ENCODE peak calls at places on chromosomes 7 and 10, in seven cellular contexts. Z is RWPE1; J is Calu3; D is neural crest cell; E is activated effector memory CD4-positive, alpha-beta T cell treated with Interleukin-2 at 50 U/mL for 16 hours; I is activated naive CD4-positive, alpha-beta T cell; X is memory B cell. G is an unnamed sample.

GRCh38 chr10:11667756-11668155 is 56.3 kb upstream of the USP6NL start:
- DNase-seq in Z (no peak), J (no peak), D (no peak), E (no peak), I (no peak), X (no peak), G (no peak)

GRCh38 chr7:137545059-137545730 is 201.7 kb upstream of the PTN start:
- DNase-seq in Z (no peak), J (no peak), D (no peak), E (no peak), I (no peak), X (no peak), G (no peak)

GRCh38 chr10:120963053-120963533 is 111.9 kb downstream of the WDR11 start:
- DNase-seq in Z (peak; percentile 53), J (no peak), D (no peak), E (no peak), I (no peak), X (no peak), G (no peak)

GRCh38 chr10:31927597-31928530 is 767 bp downstream of the ARHGAP12 start:
- DNase-seq in Z (no peak), J (peak; percentile 46), D (peak; percentile 33), E (peak; percentile 49), I (peak; percentile 10), X (peak; percentile 20), G (peak; percentile 54)

GRCh38 chr10:113347508-113347907 is 205.3 kb upstream of the HABP2 start:
- DNase-seq in Z (no peak), J (no peak), D (no peak), E (no peak), I (no peak), X (no peak), G (no peak)

GRCh38 chr10:78042752-78043104 is 9.1 kb downstream of the RPS24 start:
- DNase-seq in Z (no peak), J (no peak), D (no peak), E (no peak), I (no peak), X (no peak), G (no peak)

GRCh38 chr10:23310443-23310842 is 34.2 kb downstream of the C10orf67 start:
- DNase-seq in Z (no peak), J (no peak), D (no peak), E (no peak), I (no peak), X (no peak), G (no peak)

GRCh38 chr10:32577448-32577847 is 131.5 kb downstream of the CCDC7 start:
- DNase-seq in Z (no peak), J (no peak), D (no peak), E (no peak), I (no peak), X (no peak), G (no peak)

GRCh38 chr7:71409550-71410157 is 277.7 kb downstream of the GALNT17 start:
- DNase-seq in Z (no peak), J (no peak), D (no peak), E (no peak), I (no peak), X (no peak), G (no peak)

GRCh38 chr10:85284778-85285397 is 956.5 kb downstream of the CCSER2 start:
- DNase-seq in Z (no peak), J (no peak), D (no peak), E (no peak), I (no peak), X (no peak), G (no peak)

GRCh38 chr7:23628370-23628769 is 31.2 kb downstream of the CCDC126 start:
- DNase-seq in Z (no peak), J (no peak), D (no peak), E (no peak), I (no peak), X (no peak), G (no peak)

GRCh38 chr7:81669476-81670105 is 100.3 kb downstream of the HGF start:
- DNase-seq in Z (no peak), J (no peak), D (no peak), E (no peak), I (no peak), X (no peak), G (no peak)

GRCh38 chr7:129090307-129090907 is 35.5 kb upstream of the TNPO3 start:
- DNase-seq in Z (no peak), J (no peak), D (no peak), E (no peak), I (no peak), X (no peak), G (no peak)

GRCh38 chr10:120076966-120077706 is 184.6 kb downstream of the SEC23IP start:
- DNase-seq in Z (no peak), J (no peak), D (no peak), E (no peak), I (no peak), X (no peak), G (no peak)

GRCh38 chr7:137360087-137360679 is 16.6 kb upstream of the PTN start:
- DNase-seq in Z (no peak), J (no peak), D (no peak), E (no peak), I (no peak), X (no peak), G (no peak)

GRCh38 chr10:127916826-127917225 is 9.9 kb downstream of the PTPRE start:
- DNase-seq in Z (no peak), J (no peak), D (no peak), E (no peak), I (no peak), X (no peak), G (no peak)

GRCh38 chr7:112400141-112400540 is 50.1 kb upstream of the IFRD1 start:
- DNase-seq in Z (no peak), J (no peak), D (no peak), E (no peak), I (no peak), X (no peak), G (no peak)

GRCh38 chr10:93816123-93816747 is 58.5 kb downstream of the LGI1 start:
- DNase-seq in Z (peak; percentile 60), J (peak; percentile 55), D (peak; percentile 58), E (peak; percentile 3), I (no peak), X (peak; percentile 14), G (peak; percentile 59)